ENCODE peak calls at places on chromosomes 1 and 21, in ten cellular contexts. N is mesendoderm, I is mucosa of descending colon, W is SK-N-SH, Q is GM06990, G is cardiac muscle cell, U is IMR-90, P is A673, V is bronchial epithelial cell, T is uterus. C is an unnamed sample.

GRCh38 chr1:179728266-179728665 is 14.8 kb upstream of the FAM163A start:
- DNase-seq in N (no peak), I (no peak), W (peak; percentile 22), Q (no peak), G (no peak), U (no peak), P (no peak), V (no peak), T (no peak), C (no peak)

GRCh38 chr1:46687095-46687659 is 15.5 kb downstream of the TEX38 start:
- DNase-seq in N (no peak), I (peak; percentile 97), W (no peak), Q (no peak), G (no peak), U (peak; percentile 40), P (peak; percentile 74), V (peak; percentile 25), T (peak; percentile 75), C (peak; percentile 70)

GRCh38 chr21:25341981-25342380 is 265.3 kb downstream of the MRPL39 start:
- DNase-seq in N (no peak), I (no peak), W (no peak), Q (no peak), G (no peak), U (no peak), P (no peak), V (no peak), T (no peak), C (no peak)

GRCh38 chr1:223617671-223618070 is 47.8 kb downstream of the CAPN8 start:
- DNase-seq in N (no peak), I (no peak), W (no peak), Q (no peak), G (no peak), U (no peak), P (no peak), V (no peak), T (no peak), C (no peak)

GRCh38 chr1:226111109-226111864 is 48.8 kb downstream of the H3-3A start:
- DNase-seq in N (no peak), I (no peak), W (no peak), Q (no peak), G (peak; percentile 40), U (no peak), P (no peak), V (no peak), T (no peak), C (no peak)

GRCh38 chr1:1388078-1388472 is 11.1 kb downstream of the CCNL2 start:
- DNase-seq in N (no peak), I (no peak), W (no peak), Q (no peak), G (no peak), U (no peak), P (no peak), V (no peak), T (no peak), C (no peak)

GRCh38 chr1:18820791-18821641 is 38.4 kb downstream of the TAS1R2 start:
- DNase-seq in N (peak; percentile 74), I (peak; percentile 85), W (peak; percentile 89), Q (peak; percentile 15), G (peak; percentile 90), U (peak; percentile 50), P (peak; percentile 82), V (peak; percentile 40), T (peak; percentile 18), C (peak; percentile 72)

GRCh38 chr1:167899253-167899681 is 14.7 kb downstream of the ADCY10 start:
- DNase-seq in N (no peak), I (no peak), W (no peak), Q (peak; percentile 48), G (no peak), U (peak; percentile 71), P (no peak), V (no peak), T (peak; percentile 27), C (peak; percentile 38)

GRCh38 chr1:192045038-192045575 is 113.2 kb upstream of the RGS18 start:
- DNase-seq in N (no peak), I (no peak), W (no peak), Q (no peak), G (peak; percentile 8), U (no peak), P (peak; percentile 90), V (no peak), T (no peak), C (no peak)

GRCh38 chr21:41834926-41835663 is 44.0 kb downstream of the PRDM15 start:
- DNase-seq in N (no peak), I (no peak), W (no peak), Q (no peak), G (no peak), U (no peak), P (no peak), V (no peak), T (no peak), C (no peak)

GRCh38 chr1:234845836-234846235 is 235.9 kb upstream of the IRF2BP2 start:
- DNase-seq in N (no peak), I (no peak), W (no peak), Q (no peak), G (no peak), U (no peak), P (no peak), V (no peak), T (no peak), C (no peak)

GRCh38 chr1:110163591-110163990 is 13.3 kb downstream of the SLC6A17 start:
- DNase-seq in N (peak; percentile 37), I (no peak), W (no peak), Q (no peak), G (no peak), U (no peak), P (no peak), V (no peak), T (no peak), C (no peak)

GRCh38 chr1:51237714-51238403 is 1.8 kb downstream of the RNF11 start:
- DNase-seq in N (peak; percentile 19), I (peak; percentile 20), W (no peak), Q (no peak), G (peak; percentile 23), U (peak; percentile 69), P (peak; percentile 24), V (peak; percentile 84), T (no peak), C (no peak)

GRCh38 chr1:1274931-1275431 is 1.3 kb upstream of the UBE2J2 start:
- DNase-seq in N (no peak), I (no peak), W (no peak), Q (no peak), G (no peak), U (no peak), P (no peak), V (no peak), T (no peak), C (no peak)

GRCh38 chr1:112699425-112700144 is 7.3 kb downstream of the RHOC start:
- DNase-seq in N (no peak), I (no peak), W (no peak), Q (no peak), G (no peak), U (no peak), P (no peak), V (no peak), T (no peak), C (no peak)
- H3K36me3 ChIP-seq in N (peaks cover 24% of the 10 kb centered on the region), I (no peaks in the 10 kb centered on the region), W (peaks cover 64% of the 10 kb centered on the region), Q (peaks cover 35% of the 10 kb centered on the region), G (peaks cover 14% of the 10 kb centered on the region), U (peaks cover 68% of the 10 kb centered on the region), P (peaks cover 48% of the 10 kb centered on the region), V (peaks cover 39% of the 10 kb centered on the region), T (no peaks in the 10 kb centered on the region), C (peaks cover 67% of the 10 kb centered on the region)

GRCh38 chr1:67040405-67040804 is 13.5 kb downstream of the SLC35D1 start:
- DNase-seq in N (peak; percentile 73), I (no peak), W (no peak), Q (no peak), G (no peak), U (no peak), P (no peak), V (no peak), T (no peak), C (no peak)

GRCh38 chr1:67041836-67042503 is 12.0 kb downstream of the SLC35D1 start:
- DNase-seq in N (no peak), I (no peak), W (no peak), Q (no peak), G (no peak), U (peak; percentile 79), P (no peak), V (no peak), T (no peak), C (no peak)

GRCh38 chr1:67043366-67043765 is 10.6 kb downstream of the SLC35D1 start:
- DNase-seq in N (no peak), I (no peak), W (no peak), Q (no peak), G (no peak), U (no peak), P (no peak), V (no peak), T (no peak), C (no peak)

DNA sequence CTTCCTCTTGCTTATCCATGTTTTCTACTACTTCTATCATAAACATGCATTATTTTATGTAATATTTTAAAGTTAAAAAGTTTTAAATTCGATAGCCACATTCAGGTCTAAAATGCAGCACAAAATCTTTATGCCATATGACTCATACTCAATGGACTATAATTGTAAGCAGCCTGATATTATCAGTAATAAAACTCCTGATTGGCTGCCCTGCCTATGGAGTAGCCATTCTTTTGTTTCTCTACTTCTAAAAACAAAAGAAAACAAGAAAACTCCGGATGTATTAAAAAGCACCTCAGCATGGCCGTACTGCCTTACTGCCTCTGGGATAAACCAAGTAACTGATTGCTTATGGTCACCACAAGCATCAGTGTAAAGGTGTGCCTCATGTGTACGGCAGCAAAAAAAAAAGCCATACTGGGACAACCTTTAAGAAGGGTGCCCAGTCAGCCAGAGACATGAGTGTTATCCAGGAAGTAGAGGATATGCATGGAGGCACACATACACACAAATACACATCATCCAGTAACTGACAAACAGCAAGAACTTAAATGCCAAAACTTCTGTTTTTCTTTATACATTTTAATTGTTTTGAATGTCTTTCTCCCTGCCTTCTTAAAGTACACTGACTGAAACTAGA is 9.2 kb downstream of the SLC35D1 start:
- DNase-seq in N (no peak), I (no peak), W (no peak), Q (no peak), G (no peak), U (peak; percentile 11), P (no peak), V (no peak), T (no peak), C (no peak)
- H3K36me3 ChIP-seq in N (no peaks in the 10 kb centered on the region), I (no peaks in the 10 kb centered on the region), W (peaks cover 61% of the 10 kb centered on the region), Q (peaks cover under 1% of the 10 kb centered on the region), G (peaks cover 72% of the 10 kb centered on the region), U (peaks cover 41% of the 10 kb centered on the region), P (peaks cover 6% of the 10 kb centered on the region), V (peaks cover 11% of the 10 kb centered on the region), T (no peaks in the 10 kb centered on the region), C (peaks cover 96% of the 10 kb centered on the region)

GRCh38 chr21:34706337-34706736 is 37.5 kb downstream of the CLIC6 start:
- DNase-seq in N (no peak), I (no peak), W (no peak), Q (no peak), G (no peak), U (no peak), P (no peak), V (no peak), T (no peak), C (no peak)
- H3K36me3 ChIP-seq in N (no peaks in the 10 kb centered on the region), I (no peaks in the 10 kb centered on the region), W (no peaks in the 10 kb centered on the region), Q (peaks cover 7% of the 10 kb centered on the region), G (no peaks in the 10 kb centered on the region), U (no peaks in the 10 kb centered on the region), P (no peaks in the 10 kb centered on the region), V (no peaks in the 10 kb centered on the region), T (no peaks in the 10 kb centered on the region), C (no peaks in the 10 kb centered on the region)

DNA sequence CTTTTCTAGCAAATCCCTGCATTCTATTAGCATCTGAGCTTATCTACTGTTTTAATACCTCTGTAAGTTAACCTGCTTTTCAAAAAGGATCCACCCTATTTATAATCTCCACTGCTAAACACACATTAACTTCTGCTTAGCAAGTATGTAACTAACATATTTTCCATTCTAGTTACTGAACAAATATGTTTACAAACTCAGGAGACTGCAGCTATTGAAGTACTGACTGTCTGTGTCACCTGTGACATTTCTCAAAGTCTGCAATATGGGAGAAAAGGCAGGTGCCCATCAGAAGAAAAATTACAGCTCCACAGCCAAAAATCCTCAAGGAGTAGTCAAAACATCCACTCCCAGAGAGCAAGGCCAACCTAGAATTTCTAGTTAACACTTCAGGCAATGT is 88.3 kb downstream of the JAK1 start:
- DNase-seq in N (no peak), I (no peak), W (no peak), Q (no peak), G (no peak), U (no peak), P (no peak), V (no peak), T (no peak), C (no peak)
- H3K36me3 ChIP-seq in N (no peaks in the 10 kb centered on the region), I (no peaks in the 10 kb centered on the region), W (peaks cover 57% of the 10 kb centered on the region), Q (peaks cover 14% of the 10 kb centered on the region), G (no peaks in the 10 kb centered on the region), U (peaks cover 36% of the 10 kb centered on the region), P (peaks cover 92% of the 10 kb centered on the region), V (peaks cover 10% of the 10 kb centered on the region), T (no peaks in the 10 kb centered on the region), C (peaks cover 54% of the 10 kb centered on the region)